ENCODE peak calls at places on chromosomes 7 and 10, in seven cellular contexts. R is activated CD8-positive, alpha-beta memory T cell treated with anti-CD3 and anti-CD28 coated beads, Interleukin-2, amount 50 U/mL, for 48 hours; C is mesothelial cell of epicardium; T is activated naive CD8-positive, alpha-beta T cell treated with anti-CD3 and anti-CD28 coated beads, Interleukin-2, amount 50 U/mL, for 24 hours; P is activated T-cell treated with anti-CD3 and anti-CD28 coated beads, Interleukin-2, amount 50 U/mL, for 4 hours; H is frontal cortex; J is nephron progenitor cell. N is an unnamed sample.
A peak's percentile ranks its signal among the peaks of the same experiment; 100 is the strongest.

GRCh38 chr7:157397036-157397720 is 60.4 kb downstream of the DNAJB6 start:
- DNase-seq in R (no peak), C (no peak), T (no peak), P (no peak), H (no peak), J (no peak), N (no peak)

GRCh38 chr10:70668454-70668970 is 3.8 kb upstream of the ADAMTS14 start:
- DNase-seq in R (no peak), C (no peak), T (no peak), P (no peak), H (no peak), J (no peak), N (no peak)

GRCh38 chr10:35446439-35446838 is 110.1 kb downstream of the CCNY start:
- DNase-seq in R (no peak), C (no peak), T (no peak), P (no peak), H (no peak), J (no peak), N (no peak)

GRCh38 chr7:48182736-48183369 is 11.6 kb downstream of the ABCA13 start:
- DNase-seq in R (no peak), C (no peak), T (no peak), P (no peak), H (no peak), J (no peak), N (no peak)

GRCh38 chr10:79446451-79447020 is 1.1 kb upstream of the ZCCHC24 start:
- DNase-seq in R (peak; percentile 57), C (peak; percentile 80), T (no peak), P (peak; percentile 17), H (no peak), J (peak; percentile 83), N (peak; percentile 85)

GRCh38 chr7:25553005-25553404 is 324.7 kb upstream of the NPVF start:
- DNase-seq in R (no peak), C (no peak), T (no peak), P (no peak), H (no peak), J (no peak), N (no peak)

GRCh38 chr10:125091891-125092290 is 68.5 kb downstream of the CTBP2 start:
- DNase-seq in R (no peak), C (no peak), T (no peak), P (no peak), H (no peak), J (no peak), N (no peak)

GRCh38 chr7:113087278-113087998 is 811 bp upstream of the GPR85 start:
- DNase-seq in R (no peak), C (no peak), T (no peak), P (no peak), H (peak; percentile 51), J (no peak), N (no peak)

GRCh38 chr10:6083523-6084475 is 5.0 kb upstream of the RBM17 start:
- DNase-seq in R (peak; percentile 78), C (no peak), T (peak; percentile 68), P (peak; percentile 44), H (no peak), J (no peak), N (no peak)

GRCh38 chr7:73909051-73909941 is 48.3 kb downstream of the TMEM270 start:
- DNase-seq in R (peak; percentile 34), C (no peak), T (no peak), P (no peak), H (no peak), J (no peak), N (peak; percentile 42)

GRCh38 chr10:70169661-70170364 is 501 bp downstream of the SAR1A start:
- DNase-seq in R (no peak), C (no peak), T (peak; percentile 27), P (no peak), H (no peak), J (peak; percentile 42), N (peak; percentile 74)

GRCh38 chr7:82294258-82294855 is 149.2 kb downstream of the CACNA2D1 start:
- DNase-seq in R (no peak), C (no peak), T (no peak), P (no peak), H (no peak), J (no peak), N (no peak)

GRCh38 chr10:124641282-124642075 is 102.7 kb downstream of the FAM53B start:
- DNase-seq in R (no peak), C (no peak), T (no peak), P (peak; percentile 25), H (no peak), J (no peak), N (no peak)

GRCh38 chr10:70771311-70772194 is 13.6 kb downstream of the TBATA start:
- DNase-seq in R (peak; percentile 45), C (no peak), T (no peak), P (no peak), H (no peak), J (no peak), N (no peak)

GRCh38 chr7:46752881-46753366 is 829.0 kb downstream of the TNS3 start:
- DNase-seq in R (no peak), C (no peak), T (no peak), P (no peak), H (no peak), J (no peak), N (no peak)

GRCh38 chr10:5779753-5780152 is 33.5 kb downstream of the GDI2 start:
- DNase-seq in R (no peak), C (no peak), T (no peak), P (no peak), H (no peak), J (no peak), N (no peak)

GRCh38 chr7:88254721-88255120 is 34.9 kb upstream of the SRI start:
- DNase-seq in R (no peak), C (no peak), T (no peak), P (no peak), H (no peak), J (no peak), N (no peak)

GRCh38 chr7:30173058-30173897 is 38.5 kb downstream of the MTURN start:
- DNase-seq in R (no peak), C (no peak), T (no peak), P (no peak), H (peak; percentile 13), J (no peak), N (peak; percentile 77)

GRCh38 chr10:110260746-110261477 is 43.8 kb downstream of the SMNDC1 start:
- DNase-seq in R (no peak), C (no peak), T (no peak), P (no peak), H (no peak), J (no peak), N (no peak)

GRCh38 chr10:132132391-132132841 is 54.3 kb upstream of the DPYSL4 start:
- DNase-seq in R (no peak), C (no peak), T (no peak), P (no peak), H (peak; percentile 59), J (no peak), N (no peak)

GRCh38 chr10:79047875-79048638 is 20.7 kb upstream of the ZMIZ1 start:
- DNase-seq in R (no peak), C (no peak), T (peak; percentile 63), P (peak; percentile 33), H (no peak), J (no peak), N (no peak)

GRCh38 chr7:35800718-35801391 is at the start of gene SEPTIN7:
- DNase-seq in R (peak; percentile 100), C (peak; percentile 98), T (peak; percentile 98), P (peak; percentile 98), H (peak; percentile 89), J (peak; percentile 97), N (peak; percentile 98)

GRCh38 chr7:148492157-148492860 is 98.3 kb upstream of the C7orf33 start:
- DNase-seq in R (no peak), C (no peak), T (no peak), P (no peak), H (no peak), J (no peak), N (no peak)

GRCh38 chr7:16712916-16713315 is 40.6 kb upstream of the TSPAN13 start:
- DNase-seq in R (no peak), C (no peak), T (no peak), P (no peak), H (no peak), J (no peak), N (no peak)

GRCh38 chr7:20304366-20304765 is 26.3 kb upstream of the ITGB8 start:
- DNase-seq in R (no peak), C (no peak), T (no peak), P (no peak), H (no peak), J (no peak), N (no peak)

GRCh38 chr10:127991543-127992255 is 84.8 kb downstream of the PTPRE start:
- DNase-seq in R (no peak), C (no peak), T (no peak), P (no peak), H (no peak), J (no peak), N (no peak)

GRCh38 chr7:127745445-127745844 is 93.5 kb downstream of the SND1 start:
- DNase-seq in R (no peak), C (no peak), T (no peak), P (no peak), H (no peak), J (no peak), N (no peak)

GRCh38 chr10:90800232-90800796 is 57.5 kb downstream of the HTR7 start:
- DNase-seq in R (no peak), C (no peak), T (no peak), P (no peak), H (no peak), J (no peak), N (no peak)

GRCh38 chr7:151566897-151567320 is 47.2 kb upstream of the RHEB start:
- DNase-seq in R (no peak), C (no peak), T (no peak), P (no peak), H (no peak), J (no peak), N (no peak)

GRCh38 chr7:73715648-73716317 is 3.7 kb downstream of the STX1A start:
- DNase-seq in R (peak; percentile 81), C (no peak), T (peak; percentile 71), P (peak; percentile 20), H (no peak), J (peak; percentile 63), N (no peak)

GRCh38 chr10:104049497-104050250 is 36.0 kb downstream of the COL17A1 start:
- DNase-seq in R (no peak), C (no peak), T (no peak), P (no peak), H (no peak), J (no peak), N (no peak)

GRCh38 chr10:52420656-52421055 is 106.6 kb downstream of the DKK1 start:
- DNase-seq in R (no peak), C (no peak), T (no peak), P (no peak), H (no peak), J (no peak), N (no peak)

GRCh38 chr7:130672146-130672545 is 3.6 kb upstream of the COPG2 start:
- DNase-seq in R (no peak), C (no peak), T (no peak), P (no peak), H (no peak), J (no peak), N (no peak)

GRCh38 chr7:116763647-116764046 is 91.7 kb downstream of the MET start:
- DNase-seq in R (no peak), C (no peak), T (no peak), P (no peak), H (no peak), J (no peak), N (no peak)

GRCh38 chr10:70649526-70649925 is 22.8 kb upstream of the ADAMTS14 start:
- DNase-seq in R (no peak), C (no peak), T (no peak), P (no peak), H (no peak), J (no peak), N (no peak)

GRCh38 chr7:2820508-2820934 is 23.6 kb downstream of the GNA12 start:
- DNase-seq in R (no peak), C (no peak), T (no peak), P (no peak), H (no peak), J (no peak), N (no peak)

GRCh38 chr7:17256375-17256774 is 42.1 kb upstream of the AHR start:
- DNase-seq in R (no peak), C (no peak), T (no peak), P (no peak), H (no peak), J (no peak), N (no peak)

GRCh38 chr7:54719974-54720373 is 39.0 kb downstream of the SEC61G start:
- DNase-seq in R (no peak), C (no peak), T (no peak), P (no peak), H (no peak), J (no peak), N (no peak)

N was measured in ecto neural progenitor cell.